ENCODE peak calls at places on chromosomes 2 and 18, in eight cellular contexts. One of them, this sample, is unnamed.

GRCh38 chr18:78734614-78734945 is 245.0 kb upstream of the SALL3 start:
- DNase-seq in fibroblast of lung: no peak
- DNase-seq in foreskin fibroblast: no peak
- DNase-seq in thoracic aorta: no peak
- DNase-seq in GM20000: no peak
- DNase-seq in cardiac fibroblast: no peak
- DNase-seq in progenitor cell of endocrine pancreas: no peak
- DNase-seq in Calu3: no peak
- DNase-seq in this sample: no peak

GRCh38 chr2:10654069-10654468 is 35.7 kb downstream of the NOL10 start:
- DNase-seq in thoracic aorta: no peak
- DNase-seq in progenitor cell of endocrine pancreas: no peak
- DNase-seq in GM20000: no peak
- DNase-seq in fibroblast of lung: peak
- DNase-seq in Calu3: peak
- DNase-seq in cardiac fibroblast: peak
- DNase-seq in foreskin fibroblast: peak
- DNase-seq in this sample: peak

GRCh38 chr2:584863-585823 is 92.1 kb downstream of the TMEM18 start:
- DNase-seq in progenitor cell of endocrine pancreas: no peak
- DNase-seq in GM20000: no peak
- DNase-seq in Calu3: no peak
- DNase-seq in fibroblast of lung: no peak
- DNase-seq in foreskin fibroblast: no peak
- DNase-seq in cardiac fibroblast: no peak
- DNase-seq in thoracic aorta: no peak
- DNase-seq in this sample: no peak

GRCh38 chr2:206627632-206628031 is 14.7 kb upstream of the FAM237A start:
- DNase-seq in GM20000: no peak
- DNase-seq in cardiac fibroblast: no peak
- DNase-seq in progenitor cell of endocrine pancreas: no peak
- DNase-seq in thoracic aorta: no peak
- DNase-seq in fibroblast of lung: no peak
- DNase-seq in Calu3: no peak
- DNase-seq in foreskin fibroblast: no peak
- DNase-seq in this sample: no peak

GRCh38 chr18:34222396-34223163 is 2.1 kb downstream of the NOL4 start:
- DNase-seq in GM20000: no peak
- DNase-seq in cardiac fibroblast: peak
- DNase-seq in progenitor cell of endocrine pancreas: peak
- DNase-seq in Calu3: peak
- DNase-seq in thoracic aorta: no peak
- DNase-seq in foreskin fibroblast: no peak
- DNase-seq in fibroblast of lung: peak
- DNase-seq in this sample: no peak

GRCh38 chr2:231483398-231484329 is 19.4 kb upstream of the NCL start:
- DNase-seq in thoracic aorta: no peak
- DNase-seq in fibroblast of lung: no peak
- DNase-seq in GM20000: peak
- DNase-seq in progenitor cell of endocrine pancreas: no peak
- DNase-seq in foreskin fibroblast: no peak
- DNase-seq in Calu3: no peak
- DNase-seq in cardiac fibroblast: peak
- DNase-seq in this sample: no peak

GRCh38 chr2:110770696-110771425 is 38.5 kb downstream of the ACOXL start:
- DNase-seq in fibroblast of lung: peak
- DNase-seq in Calu3: no peak
- DNase-seq in GM20000: no peak
- DNase-seq in cardiac fibroblast: peak
- DNase-seq in foreskin fibroblast: peak
- DNase-seq in progenitor cell of endocrine pancreas: no peak
- DNase-seq in thoracic aorta: no peak
- DNase-seq in this sample: peak

GRCh38 chr2:102107741-102108070 is 34.8 kb upstream of the IL1R1 start:
- DNase-seq in cardiac fibroblast: peak
- DNase-seq in fibroblast of lung: peak
- DNase-seq in progenitor cell of endocrine pancreas: no peak
- DNase-seq in thoracic aorta: no peak
- DNase-seq in Calu3: no peak
- DNase-seq in foreskin fibroblast: peak
- DNase-seq in GM20000: no peak
- DNase-seq in this sample: peak

GRCh38 chr2:27989149-27989548 is 98.6 kb downstream of the BABAM2 start:
- DNase-seq in cardiac fibroblast: peak
- DNase-seq in GM20000: no peak
- DNase-seq in Calu3: no peak
- DNase-seq in fibroblast of lung: peak
- DNase-seq in foreskin fibroblast: no peak
- DNase-seq in thoracic aorta: no peak
- DNase-seq in progenitor cell of endocrine pancreas: no peak
- DNase-seq in this sample: no peak

GRCh38 chr2:21038403-21039073 is 5.3 kb downstream of the APOB start:
- DNase-seq in Calu3: no peak
- DNase-seq in GM20000: no peak
- DNase-seq in cardiac fibroblast: peak
- DNase-seq in fibroblast of lung: no peak
- DNase-seq in progenitor cell of endocrine pancreas: no peak
- DNase-seq in thoracic aorta: no peak
- DNase-seq in foreskin fibroblast: peak
- DNase-seq in this sample: no peak

GRCh38 chr2:8604262-8604661 is 77.6 kb upstream of the ID2 start:
- DNase-seq in cardiac fibroblast: peak
- DNase-seq in foreskin fibroblast: no peak
- DNase-seq in progenitor cell of endocrine pancreas: no peak
- DNase-seq in thoracic aorta: no peak
- DNase-seq in Calu3: no peak
- DNase-seq in GM20000: no peak
- DNase-seq in fibroblast of lung: no peak
- DNase-seq in this sample: no peak

GRCh38 chr2:9821805-9822445 is 21.3 kb upstream of the TAF1B start:
- DNase-seq in foreskin fibroblast: no peak
- DNase-seq in thoracic aorta: no peak
- DNase-seq in progenitor cell of endocrine pancreas: no peak
- DNase-seq in Calu3: no peak
- DNase-seq in GM20000: no peak
- DNase-seq in fibroblast of lung: no peak
- DNase-seq in cardiac fibroblast: no peak
- DNase-seq in this sample: no peak

DNA sequence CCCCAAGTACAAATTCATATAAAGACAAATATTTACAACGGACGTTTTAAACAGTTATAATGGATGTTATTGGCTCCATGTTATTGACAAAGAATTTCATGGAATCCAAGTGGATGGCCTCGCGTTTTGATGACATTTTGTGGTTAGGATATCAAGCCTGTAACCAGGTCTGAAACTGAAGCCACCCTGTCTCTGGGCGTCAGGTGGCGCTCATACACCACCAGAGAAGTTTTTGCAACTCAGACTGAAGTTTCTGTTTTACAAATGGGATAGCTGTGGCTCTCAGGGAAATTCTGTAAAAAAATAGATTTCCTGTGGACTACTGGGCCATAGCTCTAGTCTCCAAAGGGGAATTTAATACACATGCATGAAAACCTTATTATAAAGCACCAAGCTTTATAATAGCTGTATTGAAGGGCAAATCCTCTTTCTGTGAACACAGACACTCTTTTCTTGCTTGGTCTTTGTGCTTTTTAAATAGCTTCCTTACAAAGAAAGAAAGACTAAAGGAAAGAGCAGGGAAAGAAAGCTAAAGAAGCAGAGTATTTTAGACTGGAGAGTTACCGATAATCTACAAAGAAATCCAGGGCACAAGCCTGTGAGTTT is 86.7 kb downstream of the C18orf54 start:
- DNase-seq in progenitor cell of endocrine pancreas: peak
- DNase-seq in GM20000: peak
- DNase-seq in thoracic aorta: no peak
- DNase-seq in fibroblast of lung: peak
- DNase-seq in foreskin fibroblast: peak
- DNase-seq in Calu3: peak
- DNase-seq in cardiac fibroblast: peak
- DNase-seq in this sample: peak
- TF ChIP-seq CTCF in progenitor cell of endocrine pancreas: peak
- TF ChIP-seq CTCF in GM20000: peak
- TF ChIP-seq CTCF in thoracic aorta: peak
- TF ChIP-seq CTCF in fibroblast of lung: peak
- TF ChIP-seq CTCF in foreskin fibroblast: peak
- TF ChIP-seq CTCF in Calu3: peak
- TF ChIP-seq CTCF in cardiac fibroblast: peak
- TF ChIP-seq CTCF in this sample: peak

GRCh38 chr18:57859314-57859713 is 56.2 kb upstream of the ATP8B1 start:
- DNase-seq in fibroblast of lung: no peak
- DNase-seq in thoracic aorta: no peak
- DNase-seq in GM20000: peak
- DNase-seq in foreskin fibroblast: no peak
- DNase-seq in Calu3: peak
- DNase-seq in cardiac fibroblast: peak
- DNase-seq in progenitor cell of endocrine pancreas: no peak
- DNase-seq in this sample: no peak
- TF ChIP-seq CTCF in fibroblast of lung: peak
- TF ChIP-seq CTCF in thoracic aorta: no peak
- TF ChIP-seq CTCF in GM20000: peak
- TF ChIP-seq CTCF in foreskin fibroblast: peak
- TF ChIP-seq CTCF in Calu3: peak
- TF ChIP-seq CTCF in cardiac fibroblast: peak
- TF ChIP-seq CTCF in progenitor cell of endocrine pancreas: peak
- TF ChIP-seq CTCF in this sample: peak

GRCh38 chr18:8882632-8883408 is 177.5 kb downstream of the MTCL1 start:
- DNase-seq in foreskin fibroblast: no peak
- DNase-seq in Calu3: peak
- DNase-seq in fibroblast of lung: no peak
- DNase-seq in thoracic aorta: no peak
- DNase-seq in progenitor cell of endocrine pancreas: no peak
- DNase-seq in GM20000: no peak
- DNase-seq in cardiac fibroblast: no peak
- DNase-seq in this sample: peak
- TF ChIP-seq CTCF in foreskin fibroblast: no peak
- TF ChIP-seq CTCF in Calu3: no peak
- TF ChIP-seq CTCF in fibroblast of lung: no peak
- TF ChIP-seq CTCF in thoracic aorta: no peak
- TF ChIP-seq CTCF in progenitor cell of endocrine pancreas: peak
- TF ChIP-seq CTCF in GM20000: no peak
- TF ChIP-seq CTCF in cardiac fibroblast: peak
- TF ChIP-seq CTCF in this sample: peak

DNA sequence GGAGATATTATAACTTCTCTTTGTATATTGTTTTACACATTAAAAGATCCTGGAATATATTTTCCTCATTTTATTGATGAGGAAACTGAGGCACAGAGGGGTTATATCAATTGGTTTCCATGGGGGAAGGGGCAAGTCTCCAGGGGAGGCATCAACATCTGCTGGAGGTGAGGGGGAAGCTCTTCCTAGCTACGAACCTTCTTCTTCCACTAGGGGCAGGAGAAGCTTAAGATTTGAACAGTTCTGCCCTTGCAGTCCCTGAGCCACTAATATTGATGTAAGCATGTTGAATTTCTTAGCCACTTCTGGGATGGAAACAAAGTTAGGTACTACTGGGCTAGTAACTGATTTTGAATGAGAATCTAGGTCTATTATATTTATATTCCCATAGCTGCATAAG is 140.1 kb upstream of the AQP4 start:
- DNase-seq in foreskin fibroblast: no peak
- DNase-seq in thoracic aorta: no peak
- DNase-seq in cardiac fibroblast: peak
- DNase-seq in Calu3: peak
- DNase-seq in progenitor cell of endocrine pancreas: no peak
- DNase-seq in GM20000: peak
- DNase-seq in fibroblast of lung: no peak
- DNase-seq in this sample: no peak
- TF ChIP-seq CTCF in foreskin fibroblast: peak
- TF ChIP-seq CTCF in thoracic aorta: no peak
- TF ChIP-seq CTCF in cardiac fibroblast: peak
- TF ChIP-seq CTCF in Calu3: peak
- TF ChIP-seq CTCF in progenitor cell of endocrine pancreas: peak
- TF ChIP-seq CTCF in GM20000: peak
- TF ChIP-seq CTCF in fibroblast of lung: peak
- TF ChIP-seq CTCF in this sample: no peak

DNA sequence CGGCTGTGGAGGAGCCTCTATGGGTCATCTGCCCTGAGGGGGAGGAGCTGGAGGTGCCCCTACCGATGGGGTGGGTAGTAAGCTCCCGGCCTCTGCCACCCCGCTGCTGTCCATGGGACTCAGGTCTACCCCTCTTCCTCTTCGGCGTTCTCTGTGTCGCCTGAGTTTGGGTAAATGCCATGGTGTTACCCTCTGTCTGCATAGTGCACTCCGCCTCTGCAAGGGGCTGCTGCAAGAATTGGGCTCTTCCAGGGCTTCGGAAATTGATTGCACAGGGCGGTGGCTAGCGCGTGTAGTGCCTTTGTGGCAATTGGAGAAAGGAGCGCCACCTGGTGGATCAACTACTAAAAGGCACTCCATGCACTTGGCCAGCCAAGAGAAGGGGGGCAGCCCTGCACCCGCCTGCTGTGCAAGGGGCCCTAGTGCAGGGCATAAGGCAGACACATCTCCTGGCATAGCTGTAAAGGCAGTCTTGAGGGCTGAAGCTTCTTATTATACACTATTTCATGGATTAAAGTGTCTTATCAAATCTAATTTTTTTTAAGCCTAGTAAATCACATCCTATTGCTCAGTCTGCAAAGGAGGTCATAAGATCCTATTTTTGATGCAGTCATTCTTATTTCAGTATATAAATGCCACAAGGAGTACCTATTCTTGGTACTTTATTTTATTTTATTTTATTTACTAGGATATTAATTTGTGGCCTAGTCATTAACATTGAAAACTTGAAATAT is 308.9 kb downstream of the PDE11A start:
- DNase-seq in GM20000: peak
- DNase-seq in progenitor cell of endocrine pancreas: peak
- DNase-seq in Calu3: peak
- DNase-seq in fibroblast of lung: peak
- DNase-seq in cardiac fibroblast: peak
- DNase-seq in foreskin fibroblast: peak
- DNase-seq in thoracic aorta: peak
- DNase-seq in this sample: peak
- TF ChIP-seq CTCF in GM20000: peak
- TF ChIP-seq CTCF in progenitor cell of endocrine pancreas: peak
- TF ChIP-seq CTCF in Calu3: peak
- TF ChIP-seq CTCF in fibroblast of lung: peak
- TF ChIP-seq CTCF in cardiac fibroblast: peak
- TF ChIP-seq CTCF in foreskin fibroblast: peak
- TF ChIP-seq CTCF in thoracic aorta: peak
- TF ChIP-seq CTCF in this sample: peak

GRCh38 chr18:12657849-12658829 is at the start of gene SPIRE1:
- DNase-seq in Calu3: peak
- DNase-seq in thoracic aorta: no peak
- DNase-seq in GM20000: peak
- DNase-seq in fibroblast of lung: peak
- DNase-seq in foreskin fibroblast: peak
- DNase-seq in cardiac fibroblast: peak
- DNase-seq in progenitor cell of endocrine pancreas: peak
- DNase-seq in this sample: peak
- TF ChIP-seq CTCF in Calu3: no peak
- TF ChIP-seq CTCF in thoracic aorta: no peak
- TF ChIP-seq CTCF in GM20000: no peak
- TF ChIP-seq CTCF in fibroblast of lung: no peak
- TF ChIP-seq CTCF in foreskin fibroblast: no peak
- TF ChIP-seq CTCF in cardiac fibroblast: no peak
- TF ChIP-seq CTCF in progenitor cell of endocrine pancreas: no peak
- TF ChIP-seq CTCF in this sample: peak

GRCh38 chr18:3481696-3482210 is 31.8 kb downstream of the TGIF1 start:
- DNase-seq in fibroblast of lung: no peak
- DNase-seq in Calu3: peak
- DNase-seq in GM20000: peak
- DNase-seq in cardiac fibroblast: peak
- DNase-seq in thoracic aorta: no peak
- DNase-seq in foreskin fibroblast: no peak
- DNase-seq in progenitor cell of endocrine pancreas: no peak
- DNase-seq in this sample: no peak
- TF ChIP-seq CTCF in fibroblast of lung: peak
- TF ChIP-seq CTCF in Calu3: peak
- TF ChIP-seq CTCF in GM20000: peak
- TF ChIP-seq CTCF in cardiac fibroblast: peak
- TF ChIP-seq CTCF in thoracic aorta: peak
- TF ChIP-seq CTCF in foreskin fibroblast: peak
- TF ChIP-seq CTCF in progenitor cell of endocrine pancreas: peak
- TF ChIP-seq CTCF in this sample: peak

This sample was measured in HFFc6.